ENCODE peak calls at places on chromosomes 1 and 21, in eight cellular contexts. One of them, this sample, is unnamed.

GRCh38 chr21:29342394-29342957 is 43.8 kb downstream of the BACH1 start:
- DNase-seq in fibroblast of mammary gland: peak
- DNase-seq in CD4-positive, CD25-positive, alpha-beta regulatory T cell: no peak
- DNase-seq in EH: peak
- DNase-seq in smooth muscle cell of the brain vasculature: peak
- DNase-seq in central memory CD8-positive, alpha-beta T cell: no peak
- DNase-seq in NCI-H1417: no peak
- DNase-seq in Calu3: no peak
- DNase-seq in this sample: no peak

GRCh38 chr21:15000076-15000475 is 64.7 kb downstream of the NRIP1 start:
- DNase-seq in fibroblast of mammary gland: peak
- DNase-seq in NCI-H1417: no peak
- DNase-seq in CD4-positive, CD25-positive, alpha-beta regulatory T cell: no peak
- DNase-seq in smooth muscle cell of the brain vasculature: no peak
- DNase-seq in central memory CD8-positive, alpha-beta T cell: no peak
- DNase-seq in Calu3: no peak
- DNase-seq in EH: peak
- DNase-seq in this sample: no peak

GRCh38 chr1:17616731-17617279 is 77.3 kb downstream of the ARHGEF10L start:
- DNase-seq in EH: no peak
- DNase-seq in smooth muscle cell of the brain vasculature: no peak
- DNase-seq in Calu3: no peak
- DNase-seq in fibroblast of mammary gland: peak
- DNase-seq in CD4-positive, CD25-positive, alpha-beta regulatory T cell: no peak
- DNase-seq in central memory CD8-positive, alpha-beta T cell: no peak
- DNase-seq in NCI-H1417: no peak
- DNase-seq in this sample: no peak

GRCh38 chr1:197799271-197799670 is 24.0 kb upstream of the DENND1B start:
- DNase-seq in smooth muscle cell of the brain vasculature: peak
- DNase-seq in NCI-H1417: no peak
- DNase-seq in EH: peak
- DNase-seq in fibroblast of mammary gland: peak
- DNase-seq in central memory CD8-positive, alpha-beta T cell: no peak
- DNase-seq in Calu3: no peak
- DNase-seq in CD4-positive, CD25-positive, alpha-beta regulatory T cell: no peak
- DNase-seq in this sample: peak

GRCh38 chr1:182669266-182669665 is 15.1 kb downstream of the RGS8 start:
- DNase-seq in EH: no peak
- DNase-seq in Calu3: no peak
- DNase-seq in NCI-H1417: no peak
- DNase-seq in smooth muscle cell of the brain vasculature: no peak
- DNase-seq in central memory CD8-positive, alpha-beta T cell: no peak
- DNase-seq in CD4-positive, CD25-positive, alpha-beta regulatory T cell: no peak
- DNase-seq in fibroblast of mammary gland: no peak
- DNase-seq in this sample: no peak

GRCh38 chr1:243597383-243597782 is 252.7 kb downstream of the AKT3 start:
- DNase-seq in EH: peak
- DNase-seq in central memory CD8-positive, alpha-beta T cell: no peak
- DNase-seq in CD4-positive, CD25-positive, alpha-beta regulatory T cell: no peak
- DNase-seq in smooth muscle cell of the brain vasculature: no peak
- DNase-seq in NCI-H1417: no peak
- DNase-seq in Calu3: no peak
- DNase-seq in fibroblast of mammary gland: peak
- DNase-seq in this sample: no peak

GRCh38 chr1:178868700-178869099 is 2.2 kb downstream of the ANGPTL1 start:
- DNase-seq in central memory CD8-positive, alpha-beta T cell: no peak
- DNase-seq in NCI-H1417: no peak
- DNase-seq in CD4-positive, CD25-positive, alpha-beta regulatory T cell: no peak
- DNase-seq in Calu3: no peak
- DNase-seq in fibroblast of mammary gland: peak
- DNase-seq in EH: no peak
- DNase-seq in smooth muscle cell of the brain vasculature: no peak
- DNase-seq in this sample: no peak

GRCh38 chr21:34511787-34512451 is at the start of gene KCNE1:
- DNase-seq in NCI-H1417: no peak
- DNase-seq in fibroblast of mammary gland: peak
- DNase-seq in EH: no peak
- DNase-seq in smooth muscle cell of the brain vasculature: no peak
- DNase-seq in central memory CD8-positive, alpha-beta T cell: no peak
- DNase-seq in Calu3: no peak
- DNase-seq in CD4-positive, CD25-positive, alpha-beta regulatory T cell: no peak
- DNase-seq in this sample: no peak

GRCh38 chr21:46295996-46296752 is 10.0 kb downstream of the YBEY start:
- DNase-seq in central memory CD8-positive, alpha-beta T cell: peak
- DNase-seq in smooth muscle cell of the brain vasculature: no peak
- DNase-seq in EH: peak
- DNase-seq in fibroblast of mammary gland: peak
- DNase-seq in Calu3: no peak
- DNase-seq in NCI-H1417: no peak
- DNase-seq in CD4-positive, CD25-positive, alpha-beta regulatory T cell: peak
- DNase-seq in this sample: no peak

GRCh38 chr1:181318022-181318857 is 165.1 kb upstream of the CACNA1E start:
- DNase-seq in CD4-positive, CD25-positive, alpha-beta regulatory T cell: no peak
- DNase-seq in central memory CD8-positive, alpha-beta T cell: no peak
- DNase-seq in smooth muscle cell of the brain vasculature: no peak
- DNase-seq in EH: no peak
- DNase-seq in fibroblast of mammary gland: no peak
- DNase-seq in Calu3: no peak
- DNase-seq in NCI-H1417: peak
- DNase-seq in this sample: peak

GRCh38 chr1:217193151-217193550 is 437.7 kb downstream of the GPATCH2 start:
- DNase-seq in NCI-H1417: no peak
- DNase-seq in smooth muscle cell of the brain vasculature: no peak
- DNase-seq in fibroblast of mammary gland: no peak
- DNase-seq in central memory CD8-positive, alpha-beta T cell: no peak
- DNase-seq in Calu3: no peak
- DNase-seq in EH: no peak
- DNase-seq in CD4-positive, CD25-positive, alpha-beta regulatory T cell: no peak
- DNase-seq in this sample: no peak

GRCh38 chr1:115432061-115432460 is 94.0 kb upstream of the NGF start:
- DNase-seq in EH: peak
- DNase-seq in CD4-positive, CD25-positive, alpha-beta regulatory T cell: no peak
- DNase-seq in smooth muscle cell of the brain vasculature: no peak
- DNase-seq in central memory CD8-positive, alpha-beta T cell: no peak
- DNase-seq in NCI-H1417: no peak
- DNase-seq in Calu3: no peak
- DNase-seq in fibroblast of mammary gland: peak
- DNase-seq in this sample: peak

GRCh38 chr1:9235560-9235959 is 986 bp downstream of the H6PD start:
- DNase-seq in Calu3: no peak
- DNase-seq in NCI-H1417: no peak
- DNase-seq in central memory CD8-positive, alpha-beta T cell: no peak
- DNase-seq in CD4-positive, CD25-positive, alpha-beta regulatory T cell: no peak
- DNase-seq in fibroblast of mammary gland: no peak
- DNase-seq in smooth muscle cell of the brain vasculature: no peak
- DNase-seq in EH: no peak
- DNase-seq in this sample: no peak

GRCh38 chr1:39036678-39037077 is 10.5 kb downstream of the NDUFS5 start:
- DNase-seq in EH: no peak
- DNase-seq in fibroblast of mammary gland: no peak
- DNase-seq in NCI-H1417: no peak
- DNase-seq in Calu3: no peak
- DNase-seq in smooth muscle cell of the brain vasculature: no peak
- DNase-seq in CD4-positive, CD25-positive, alpha-beta regulatory T cell: no peak
- DNase-seq in central memory CD8-positive, alpha-beta T cell: no peak
- DNase-seq in this sample: no peak

GRCh38 chr1:1315435-1315901 is 7.1 kb downstream of the PUSL1 start:
- DNase-seq in central memory CD8-positive, alpha-beta T cell: no peak
- DNase-seq in NCI-H1417: no peak
- DNase-seq in EH: no peak
- DNase-seq in smooth muscle cell of the brain vasculature: no peak
- DNase-seq in CD4-positive, CD25-positive, alpha-beta regulatory T cell: no peak
- DNase-seq in fibroblast of mammary gland: no peak
- DNase-seq in Calu3: no peak
- DNase-seq in this sample: no peak

GRCh38 chr1:111030590-111030989 is 66.9 kb upstream of the LRIF1 start:
- DNase-seq in fibroblast of mammary gland: peak
- DNase-seq in CD4-positive, CD25-positive, alpha-beta regulatory T cell: peak
- DNase-seq in NCI-H1417: peak
- DNase-seq in EH: peak
- DNase-seq in smooth muscle cell of the brain vasculature: no peak
- DNase-seq in central memory CD8-positive, alpha-beta T cell: peak
- DNase-seq in Calu3: peak
- DNase-seq in this sample: peak